ENCODE peak calls at places on chromosome 2, in six cellular contexts. One of them, this sample, is unnamed.

GRCh38 chr2:16665746-16666452 is at the start of gene CYRIA:
- DNase-seq in SK-N-SH: peak
- DNase-seq in H1: peak
- DNase-seq in K562: peak
- DNase-seq in GM12878: no peak
- DNase-seq in HepG2: no peak
- DNase-seq in this sample: no peak

GRCh38 chr2:75021672-75022071 is 63.2 kb downstream of the POLE4 start:
- DNase-seq in SK-N-SH: no peak
- DNase-seq in H1: no peak
- DNase-seq in K562: no peak
- DNase-seq in GM12878: no peak
- DNase-seq in HepG2: peak
- DNase-seq in this sample: no peak

GRCh38 chr2:59276033-59276432 is 1034.9 kb upstream of the FANCL start:
- DNase-seq in SK-N-SH: no peak
- DNase-seq in H1: peak
- DNase-seq in K562: peak
- DNase-seq in GM12878: no peak
- DNase-seq in HepG2: no peak
- DNase-seq in this sample: no peak

GRCh38 chr2:112529751-112530150 is 12.5 kb upstream of the POLR1B start:
- DNase-seq in SK-N-SH: no peak
- DNase-seq in H1: no peak
- DNase-seq in K562: no peak
- DNase-seq in GM12878: no peak
- DNase-seq in HepG2: no peak
- DNase-seq in this sample: peak

GRCh38 chr2:241852116-241852980 is 6.3 kb downstream of the PDCD1 start:
- DNase-seq in SK-N-SH: peak
- DNase-seq in H1: peak
- DNase-seq in K562: no peak
- DNase-seq in GM12878: no peak
- DNase-seq in HepG2: no peak
- DNase-seq in this sample: no peak

GRCh38 chr2:150477347-150477746 is 10.1 kb downstream of the RND3 start:
- DNase-seq in SK-N-SH: no peak
- DNase-seq in H1: no peak
- DNase-seq in K562: no peak
- DNase-seq in GM12878: no peak
- DNase-seq in HepG2: no peak
- DNase-seq in this sample: no peak

GRCh38 chr2:40844353-40845277 is 392.7 kb upstream of the SLC8A1 start:
- DNase-seq in SK-N-SH: no peak
- DNase-seq in H1: peak
- DNase-seq in K562: no peak
- DNase-seq in GM12878: no peak
- DNase-seq in HepG2: peak
- DNase-seq in this sample: no peak

GRCh38 chr2:238131761-238132462 is 6.6 kb upstream of the KLHL30 start:
- DNase-seq in SK-N-SH: no peak
- DNase-seq in H1: no peak
- DNase-seq in K562: no peak
- DNase-seq in GM12878: no peak
- DNase-seq in HepG2: no peak
- DNase-seq in this sample: no peak

GRCh38 chr2:25431604-25432003 is 89.9 kb upstream of the DNMT3A start:
- DNase-seq in SK-N-SH: no peak
- DNase-seq in H1: no peak
- DNase-seq in K562: no peak
- DNase-seq in GM12878: no peak
- DNase-seq in HepG2: no peak
- DNase-seq in this sample: no peak

GRCh38 chr2:47805850-47806249 is 22.9 kb downstream of the MSH6 start:
- DNase-seq in SK-N-SH: no peak
- DNase-seq in H1: no peak
- DNase-seq in K562: no peak
- DNase-seq in GM12878: no peak
- DNase-seq in HepG2: no peak
- DNase-seq in this sample: no peak

GRCh38 chr2:240451791-240452470 is 16.5 kb downstream of the GPC1 start:
- DNase-seq in SK-N-SH: no peak
- DNase-seq in H1: no peak
- DNase-seq in K562: no peak
- DNase-seq in GM12878: no peak
- DNase-seq in HepG2: no peak
- DNase-seq in this sample: no peak

GRCh38 chr2:76154981-76155380 is 444.3 kb upstream of the GCFC2 start:
- DNase-seq in SK-N-SH: no peak
- DNase-seq in H1: no peak
- DNase-seq in K562: no peak
- DNase-seq in GM12878: no peak
- DNase-seq in HepG2: no peak
- DNase-seq in this sample: no peak

GRCh38 chr2:223560704-223561435 is 41.3 kb downstream of the SCG2 start:
- DNase-seq in SK-N-SH: no peak
- DNase-seq in H1: no peak
- DNase-seq in K562: no peak
- DNase-seq in GM12878: no peak
- DNase-seq in HepG2: no peak
- DNase-seq in this sample: no peak

GRCh38 chr2:71727562-71727961 is 274.2 kb downstream of the DYSF start:
- DNase-seq in SK-N-SH: no peak
- DNase-seq in H1: no peak
- DNase-seq in K562: no peak
- DNase-seq in GM12878: no peak
- DNase-seq in HepG2: no peak
- DNase-seq in this sample: no peak

GRCh38 chr2:37471104-37471503 is 126.7 kb downstream of the QPCT start:
- DNase-seq in SK-N-SH: no peak
- DNase-seq in H1: no peak
- DNase-seq in K562: no peak
- DNase-seq in GM12878: no peak
- DNase-seq in HepG2: no peak
- DNase-seq in this sample: no peak

GRCh38 chr2:37468139-37468538 is 123.7 kb downstream of the QPCT start:
- DNase-seq in SK-N-SH: no peak
- DNase-seq in H1: no peak
- DNase-seq in K562: no peak
- DNase-seq in GM12878: no peak
- DNase-seq in HepG2: no peak
- DNase-seq in this sample: no peak

GRCh38 chr2:37472959-37473358 is 128.5 kb downstream of the QPCT start:
- DNase-seq in SK-N-SH: no peak
- DNase-seq in H1: no peak
- DNase-seq in K562: no peak
- DNase-seq in GM12878: no peak
- DNase-seq in HepG2: no peak
- DNase-seq in this sample: no peak

GRCh38 chr2:37469126-37469525 is 124.7 kb downstream of the QPCT start:
- DNase-seq in SK-N-SH: no peak
- DNase-seq in H1: no peak
- DNase-seq in K562: no peak
- DNase-seq in GM12878: no peak
- DNase-seq in HepG2: no peak
- DNase-seq in this sample: no peak

GRCh38 chr2:37471994-37472393 is 127.6 kb downstream of the QPCT start:
- DNase-seq in SK-N-SH: no peak
- DNase-seq in H1: no peak
- DNase-seq in K562: no peak
- DNase-seq in GM12878: no peak
- DNase-seq in HepG2: no peak
- DNase-seq in this sample: no peak
- TF ChIP-seq GABPA in SK-N-SH: no peak
- TF ChIP-seq GABPA in H1: no peak
- TF ChIP-seq GABPA in K562: no peak
- TF ChIP-seq GABPA in GM12878: no peak
- TF ChIP-seq GABPA in HepG2: no peak
- TF ChIP-seq GABPA in this sample: no peak

GRCh38 chr2:205835982-205836381 is 153.7 kb downstream of the NRP2 start:
- DNase-seq in SK-N-SH: no peak
- DNase-seq in H1: no peak
- DNase-seq in K562: no peak
- DNase-seq in GM12878: no peak
- DNase-seq in HepG2: no peak
- DNase-seq in this sample: no peak

GRCh38 chr2:205833874-205834273 is 151.6 kb downstream of the NRP2 start:
- DNase-seq in SK-N-SH: no peak
- DNase-seq in H1: no peak
- DNase-seq in K562: no peak
- DNase-seq in GM12878: no peak
- DNase-seq in HepG2: no peak
- DNase-seq in this sample: no peak

GRCh38 chr2:205837663-205838062 is 155.4 kb downstream of the NRP2 start:
- DNase-seq in SK-N-SH: no peak
- DNase-seq in H1: no peak
- DNase-seq in K562: no peak
- DNase-seq in GM12878: no peak
- DNase-seq in HepG2: no peak
- DNase-seq in this sample: no peak

GRCh38 chr2:205835251-205835900 is 153.1 kb downstream of the NRP2 start:
- DNase-seq in SK-N-SH: no peak
- DNase-seq in H1: peak
- DNase-seq in K562: no peak
- DNase-seq in GM12878: no peak
- DNase-seq in HepG2: no peak
- DNase-seq in this sample: no peak

DNA sequence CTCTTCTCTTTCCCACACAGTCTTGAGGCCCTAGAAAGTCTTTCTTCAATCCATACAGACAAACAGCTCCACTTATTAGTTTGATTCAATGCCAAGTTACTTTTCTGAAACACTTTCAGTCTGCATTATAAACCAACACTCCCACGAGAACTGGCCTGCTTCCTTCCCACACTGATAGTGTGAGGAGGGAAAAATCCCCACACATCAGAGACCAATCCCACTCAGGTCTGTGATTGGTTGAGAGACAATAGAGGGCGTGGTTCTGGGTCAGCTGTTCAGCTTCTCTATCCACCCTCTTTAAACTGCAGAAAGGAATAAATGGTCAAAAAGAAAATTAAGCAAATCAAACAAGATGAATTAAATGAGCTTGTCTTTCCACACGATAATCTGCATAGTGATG is 152.5 kb downstream of the NRP2 start:
- DNase-seq in SK-N-SH: no peak
- DNase-seq in H1: peak
- DNase-seq in K562: peak
- DNase-seq in GM12878: no peak
- DNase-seq in HepG2: no peak
- DNase-seq in this sample: no peak
- H3K27ac ChIP-seq in SK-N-SH: no peak
- H3K27ac ChIP-seq in H1: no peak
- H3K27ac ChIP-seq in K562: no peak
- H3K27ac ChIP-seq in GM12878: no peak
- H3K27ac ChIP-seq in HepG2: no peak
- H3K27ac ChIP-seq in this sample: no peak

GRCh38 chr2:176127769-176128072 is 1.8 kb upstream of the HOXD8 start:
- DNase-seq in SK-N-SH: no peak
- DNase-seq in H1: no peak
- DNase-seq in K562: no peak
- DNase-seq in GM12878: no peak
- DNase-seq in HepG2: no peak
- DNase-seq in this sample: no peak

GRCh38 chr2:176130153-176130916 is 830 bp downstream of the HOXD8 start:
- DNase-seq in SK-N-SH: peak
- DNase-seq in H1: peak
- DNase-seq in K562: peak
- DNase-seq in GM12878: no peak
- DNase-seq in HepG2: no peak
- DNase-seq in this sample: no peak

GRCh38 chr2:176128172-176129012 is 1.1 kb upstream of the HOXD8 start:
- DNase-seq in SK-N-SH: no peak
- DNase-seq in H1: peak
- DNase-seq in K562: no peak
- DNase-seq in GM12878: no peak
- DNase-seq in HepG2: no peak
- DNase-seq in this sample: peak

GRCh38 chr2:176129825-176130152 is 284 bp downstream of the HOXD8 start:
- DNase-seq in SK-N-SH: no peak
- DNase-seq in H1: peak
- DNase-seq in K562: no peak
- DNase-seq in GM12878: no peak
- DNase-seq in HepG2: no peak
- DNase-seq in this sample: no peak

GRCh38 chr2:176129013-176129796 is at the start of gene HOXD8:
- DNase-seq in SK-N-SH: peak
- DNase-seq in H1: peak
- DNase-seq in K562: peak
- DNase-seq in GM12878: no peak
- DNase-seq in HepG2: no peak
- DNase-seq in this sample: no peak
- TF ChIP-seq GABPA in SK-N-SH: no peak
- TF ChIP-seq GABPA in H1: no peak
- TF ChIP-seq GABPA in K562: no peak
- TF ChIP-seq GABPA in GM12878: no peak
- TF ChIP-seq GABPA in HepG2: no peak
- TF ChIP-seq GABPA in this sample: no peak

DNA sequence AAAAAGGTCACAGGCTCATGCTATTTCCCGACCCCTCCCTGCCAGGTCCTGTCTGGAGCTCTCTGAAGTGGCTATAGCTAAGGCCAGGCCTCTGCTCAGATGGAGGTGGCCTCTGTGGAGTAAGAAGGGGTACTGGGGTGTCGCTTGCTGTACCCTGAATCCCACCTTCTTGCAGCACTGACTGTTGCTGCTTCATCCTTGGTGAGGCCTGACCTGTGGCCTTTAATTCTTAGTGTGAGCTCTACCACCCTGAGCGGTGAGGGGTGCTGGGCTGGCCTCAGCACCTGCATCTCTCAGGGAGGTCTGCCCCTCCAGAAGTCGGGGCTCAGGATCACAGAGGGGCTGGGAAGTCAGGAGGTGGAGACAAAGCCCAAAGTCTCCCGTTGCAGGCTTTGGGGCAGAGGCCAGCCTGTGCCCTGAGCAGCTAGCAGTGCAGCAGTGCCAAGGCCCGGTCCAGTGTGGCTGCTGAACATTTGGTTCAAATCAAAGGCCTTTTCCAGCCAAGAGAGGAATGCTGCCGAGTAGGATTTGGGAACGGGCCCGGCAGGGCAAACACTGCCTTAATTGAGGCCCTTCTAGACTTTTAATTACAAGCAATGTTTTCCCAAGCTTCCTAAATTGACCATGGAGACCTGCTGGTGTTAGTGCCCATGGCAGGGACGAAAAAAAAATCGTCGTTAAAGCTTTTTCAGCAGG is 133.5 kb upstream of the HAAO start:
- DNase-seq in SK-N-SH: no peak
- DNase-seq in H1: no peak
- DNase-seq in K562: no peak
- DNase-seq in GM12878: no peak
- DNase-seq in HepG2: peak
- DNase-seq in this sample: no peak
- H3K27ac ChIP-seq in SK-N-SH: peak
- H3K27ac ChIP-seq in H1: peak
- H3K27ac ChIP-seq in K562: peak
- H3K27ac ChIP-seq in GM12878: no peak
- H3K27ac ChIP-seq in HepG2: peak
- H3K27ac ChIP-seq in this sample: peak

This sample was measured in HL-60.